ENCODE peak calls at places on chromosomes 13 and 19, in ten cellular contexts. Y, H, A, V, S, G, P, X, Q and I are unnamed samples.

GRCh38 chr19:46426506-46427162 is 2.1 kb downstream of the PNMA8C start:
- DNase-seq in Y (peak; percentile 55), H (no peak), A (no peak), V (peak; percentile 85), S (peak; percentile 46), G (peak; percentile 73), P (no peak), X (peak; percentile 68), Q (peak; percentile 95), I (no peak)

GRCh38 chr13:23202383-23202782 is 21.6 kb downstream of the SGCG start:
- DNase-seq in Y (no peak), H (no peak), A (no peak), V (no peak), S (no peak), G (no peak), P (no peak), X (no peak), Q (no peak), I (no peak)

GRCh38 chr19:16627194-16627927 is 643 bp downstream of the MED26 start:
- DNase-seq in Y (no peak), H (no peak), A (no peak), V (peak; percentile 48), S (peak; percentile 24), G (no peak), P (no peak), X (no peak), Q (peak; percentile 11), I (peak; percentile 88)

GRCh38 chr13:63481334-63481733 is 2065.7 kb upstream of the PCDH20 start:
- DNase-seq in Y (no peak), H (no peak), A (no peak), V (no peak), S (no peak), G (no peak), P (no peak), X (peak; percentile 36), Q (no peak), I (no peak)

GRCh38 chr19:14694867-14695266 is 5.0 kb downstream of the ZNF333 start:
- DNase-seq in Y (no peak), H (no peak), A (no peak), V (no peak), S (no peak), G (no peak), P (no peak), X (no peak), Q (no peak), I (no peak)

GRCh38 chr13:25973576-25973975 is 78.2 kb downstream of the SHISA2 start:
- DNase-seq in Y (no peak), H (no peak), A (no peak), V (no peak), S (no peak), G (no peak), P (no peak), X (no peak), Q (no peak), I (no peak)

GRCh38 chr19:30356951-30357579 is 15.1 kb upstream of the ZNF536 start:
- DNase-seq in Y (no peak), H (no peak), A (no peak), V (no peak), S (no peak), G (no peak), P (no peak), X (no peak), Q (no peak), I (peak; percentile 20)

GRCh38 chr19:41861846-41862245 is 1.8 kb downstream of the RPS19 start:
- DNase-seq in Y (no peak), H (no peak), A (no peak), V (no peak), S (no peak), G (no peak), P (no peak), X (no peak), Q (no peak), I (no peak)

GRCh38 chr13:28640861-28641599 is 17.9 kb upstream of the POMP start:
- DNase-seq in Y (no peak), H (no peak), A (no peak), V (no peak), S (no peak), G (peak; percentile 23), P (no peak), X (no peak), Q (no peak), I (no peak)

GRCh38 chr13:51638497-51638871 is 54.2 kb downstream of the WDFY2 start:
- DNase-seq in Y (no peak), H (no peak), A (no peak), V (no peak), S (no peak), G (no peak), P (no peak), X (no peak), Q (no peak), I (no peak)

GRCh38 chr13:38900188-38900587 is 90.4 kb downstream of the STOML3 start:
- DNase-seq in Y (no peak), H (no peak), A (no peak), V (no peak), S (no peak), G (no peak), P (no peak), X (no peak), Q (peak; percentile 1), I (no peak)

GRCh38 chr19:57655443-57655842 is 13.3 kb upstream of the ZSCAN4 start:
- DNase-seq in Y (no peak), H (no peak), A (no peak), V (no peak), S (no peak), G (no peak), P (no peak), X (no peak), Q (no peak), I (no peak)

GRCh38 chr13:23687614-23688013 is 117.4 kb downstream of the TNFRSF19 start:
- DNase-seq in Y (no peak), H (no peak), A (no peak), V (no peak), S (no peak), G (no peak), P (no peak), X (peak; percentile 48), Q (no peak), I (no peak)

DNA sequence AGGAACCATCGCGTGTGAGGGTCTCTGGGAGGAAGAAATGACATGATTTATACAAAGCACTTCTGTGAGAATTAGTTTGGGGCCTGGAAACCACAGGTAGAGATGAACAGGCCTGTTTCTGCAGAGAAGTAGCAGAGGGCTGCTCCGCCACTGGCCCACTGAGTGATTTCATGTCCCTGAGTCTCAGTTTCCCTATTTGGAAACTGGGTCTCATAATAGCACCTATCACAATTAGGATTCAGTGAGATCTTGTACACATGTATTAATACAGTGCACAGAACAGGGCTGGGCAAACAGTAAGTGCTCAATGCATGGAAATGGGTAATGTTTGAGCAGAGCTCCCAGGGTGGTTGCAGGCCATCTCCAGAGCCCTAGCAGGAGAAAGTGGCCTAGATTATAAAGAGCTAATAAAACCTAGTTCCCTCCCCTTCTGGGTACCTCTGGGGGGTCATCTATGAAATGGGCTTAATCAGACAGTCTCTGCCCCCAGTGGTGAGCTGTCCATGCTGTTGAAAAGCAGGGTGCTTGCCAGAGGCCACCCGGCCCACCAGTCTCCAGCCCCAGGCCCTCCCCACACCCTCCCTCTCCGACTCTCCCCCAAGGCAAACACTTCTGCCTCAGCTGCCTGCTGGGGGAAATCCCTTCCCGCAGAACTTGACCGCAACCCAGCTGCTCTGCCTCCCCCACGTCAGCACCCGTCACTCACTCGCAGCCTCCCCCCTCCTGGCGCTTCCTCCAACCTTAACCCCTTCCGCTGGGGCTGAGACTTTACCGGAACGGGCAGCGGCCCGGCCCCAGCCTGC is 4.5 kb downstream of the BCL3 start:
- DNase-seq in Y (peak; percentile 95), H (peak; percentile 83), A (peak; percentile 94), V (peak; percentile 83), S (peak; percentile 96), G (peak; percentile 84), P (peak; percentile 74), X (peak; percentile 99), Q (peak; percentile 93), I (peak; percentile 84)
- TF ChIP-seq POLR2A in Y (no peak), H (peak; percentile 54), A (no peak), V (peak; percentile 21), S (peak; percentile 71), G (peak; percentile 27), P (no peak), X (peak; percentile 47), Q (no peak), I (no peak)

GRCh38 chr19:2944775-2945574 is at the start of gene ZNF77:
- DNase-seq in Y (peak; percentile 99), H (peak; percentile 92), A (peak; percentile 99), V (peak; percentile 100), S (peak; percentile 99), G (peak; percentile 99), P (peak; percentile 100), X (peak; percentile 99), Q (peak; percentile 98), I (peak; percentile 99)
- TF ChIP-seq CTCF in Y (no peak), H (no peak), A (no peak), V (peak; percentile 56), S (no peak), G (peak; percentile 42), P (peak; percentile 31), X (no peak), Q (no peak), I (no peak)

DNA sequence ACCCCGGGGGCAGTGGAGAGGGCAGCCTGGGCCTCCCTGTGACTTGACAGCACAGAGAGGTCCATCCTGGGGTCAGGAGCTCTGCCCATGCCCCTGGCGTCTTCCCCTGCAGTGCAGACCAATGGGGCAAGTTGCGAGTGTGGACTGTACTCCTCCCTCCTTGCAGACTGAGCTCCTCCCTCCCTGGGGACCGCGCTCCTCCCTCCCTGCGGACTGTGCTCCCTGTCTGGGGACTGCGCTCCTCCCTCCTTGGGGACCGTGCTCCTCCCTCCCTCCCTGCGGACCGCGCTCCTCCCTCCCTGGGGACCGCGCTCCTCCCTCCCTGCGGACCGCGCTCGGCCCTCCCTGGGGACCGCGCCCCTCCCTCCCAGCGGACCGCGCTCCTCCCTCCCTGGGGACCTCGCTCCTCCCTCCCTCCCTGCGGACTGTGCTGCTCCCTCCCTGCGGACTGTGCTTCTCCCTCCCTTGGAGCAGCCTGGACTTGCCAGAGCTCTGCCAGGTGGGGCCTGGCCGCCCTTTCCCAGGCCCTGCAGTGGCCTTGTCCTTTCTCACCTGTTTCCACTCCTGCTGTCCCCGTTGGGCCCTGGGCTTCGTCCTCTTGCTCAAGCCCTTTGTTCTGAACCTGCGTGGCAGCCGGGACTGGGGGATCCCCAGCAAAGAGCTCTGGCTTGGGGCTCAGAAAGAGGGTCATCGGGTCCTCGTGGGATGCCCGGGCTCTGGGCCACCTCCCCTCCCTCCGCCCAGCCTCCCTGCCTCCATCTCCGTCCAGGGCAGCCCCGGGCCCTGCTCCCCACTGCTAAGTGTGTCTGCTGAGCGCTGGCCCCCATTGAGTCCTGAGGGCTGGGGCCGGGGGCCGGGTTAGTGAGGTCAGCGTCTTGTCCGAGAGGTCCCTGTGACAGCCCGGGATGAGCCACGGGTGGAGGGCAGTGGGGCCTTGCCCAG is 6.8 kb downstream of the GAMT start:
- DNase-seq in Y (peak; percentile 57), H (no peak), A (no peak), V (no peak), S (no peak), G (no peak), P (no peak), X (no peak), Q (no peak), I (no peak)
- TF ChIP-seq POLR2A in Y (no peak), H (no peak), A (no peak), V (no peak), S (no peak), G (no peak), P (no peak), X (no peak), Q (no peak), I (no peak)

DNA sequence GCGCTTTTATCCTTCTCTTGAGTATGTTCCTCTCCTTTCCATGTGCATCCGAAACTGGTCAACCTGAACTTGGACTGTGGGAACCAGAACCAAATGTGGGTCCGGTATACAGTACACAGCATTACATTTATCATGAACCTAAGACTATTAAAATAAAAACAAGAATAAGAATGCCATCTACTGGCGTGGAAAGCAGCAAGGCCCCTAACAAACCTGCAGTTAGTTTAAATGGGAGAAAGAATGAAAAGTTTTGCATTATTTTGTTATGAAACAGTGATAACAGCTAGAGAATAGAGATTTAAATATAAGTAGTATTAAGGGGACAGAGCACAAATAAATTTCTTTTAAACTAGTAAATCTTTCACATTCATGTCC is 159.5 kb downstream of the RBM26 start:
- DNase-seq in Y (no peak), H (no peak), A (no peak), V (no peak), S (no peak), G (no peak), P (no peak), X (no peak), Q (no peak), I (no peak)
- TF ChIP-seq CTCF in Y (no peak), H (no peak), A (no peak), V (no peak), S (no peak), G (no peak), P (no peak), X (no peak), Q (peak; percentile 18), I (no peak)